ENCODE peak calls at places on chromosomes 2 and 18, in four cellular contexts. F, Q, Y and R are unnamed samples.
A peak's percentile ranks its signal among the peaks of the same experiment; 100 is the strongest.

GRCh38 chr18:22493255-22493654 is 75.5 kb upstream of the CTAGE1 start:
- DNase-seq in F (no peak), Q (no peak), Y (no peak), R (no peak)

GRCh38 chr2:241562269-241562891 is 3.8 kb downstream of the BOK start:
- DNase-seq in F (no peak), Q (no peak), Y (no peak), R (no peak)

GRCh38 chr2:74440005-74440377 is 1.7 kb downstream of the RTKN start:
- DNase-seq in F (no peak), Q (no peak), Y (no peak), R (no peak)

GRCh38 chr2:60502123-60502522 is 51.3 kb downstream of the BCL11A start:
- DNase-seq in F (no peak), Q (no peak), Y (no peak), R (no peak)

GRCh38 chr2:183490930-183491329 is 366.7 kb downstream of the NUP35 start:
- DNase-seq in F (no peak), Q (no peak), Y (peak; percentile 17), R (no peak)

GRCh38 chr2:188303363-188304031 is 11.8 kb downstream of the GULP1 start:
- DNase-seq in F (no peak), Q (no peak), Y (no peak), R (peak; percentile 41)

GRCh38 chr2:611519-611918 is 65.7 kb downstream of the TMEM18 start:
- DNase-seq in F (no peak), Q (no peak), Y (no peak), R (no peak)

GRCh38 chr2:43333656-43334144 is 107.3 kb upstream of the ZFP36L2 start:
- DNase-seq in F (no peak), Q (no peak), Y (no peak), R (no peak)

GRCh38 chr2:161136696-161137324 is 23.4 kb upstream of the TANK start:
- DNase-seq in F (no peak), Q (no peak), Y (peak; percentile 19), R (no peak)

GRCh38 chr2:27370816-27371620 is 602 bp downstream of the SNX17 start:
- DNase-seq in F (no peak), Q (no peak), Y (no peak), R (no peak)

GRCh38 chr2:229454934-229455631 is 184.0 kb upstream of the PID1 start:
- DNase-seq in F (no peak), Q (no peak), Y (peak; percentile 87), R (no peak)